ENCODE peak calls at places on chromosomes 16 and 17, in eight cellular contexts. S is kidney; A is OCI-LY7; N is lung; D is CD4-positive, alpha-beta T cell; T is Peyer's patch; G is IMR-90; F is H9. C is an unnamed sample.

GRCh38 chr16:75627856-75628255 is 4.8 kb upstream of the ADAT1 start:
- DNase-seq in G (peak), D (no peak), F (no peak), S (no peak), A (no peak), N (no peak), T (no peak), C (no peak)

GRCh38 chr17:80755650-80756405 is 211.2 kb downstream of the RPTOR start:
- DNase-seq in N (no peak), T (no peak), F (no peak), D (no peak), A (peak), S (no peak), G (no peak), C (no peak)

GRCh38 chr16:10834766-10835165 is 16.2 kb upstream of the TVP23A start:
- DNase-seq in N (no peak), T (no peak), G (no peak), S (no peak), A (no peak), F (no peak), D (no peak), C (no peak)

GRCh38 chr17:82520041-82520910 is 744 bp downstream of the FOXK2 start:
- DNase-seq in S (peak), D (peak), G (no peak), A (peak), F (no peak), T (peak), N (no peak), C (peak)

GRCh38 chr17:47742319-47743181 is 9.5 kb downstream of the TBX21 start:
- DNase-seq in G (no peak), T (peak), S (no peak), N (peak), A (peak), D (peak), F (peak), C (no peak)

GRCh38 chr16:55663770-55664677 is 8.2 kb downstream of the SLC6A2 start:
- DNase-seq in T (no peak), F (no peak), N (no peak), G (no peak), A (no peak), S (no peak), D (no peak), C (no peak)

GRCh38 chr17:68707032-68707431 is 105.9 kb upstream of the FAM20A start:
- DNase-seq in A (no peak), T (no peak), F (no peak), N (no peak), D (no peak), G (peak), S (no peak), C (no peak)

GRCh38 chr16:4113358-4114256 is 2.6 kb downstream of the ADCY9 start:
- DNase-seq in G (no peak), A (no peak), N (no peak), D (no peak), T (no peak), S (peak), F (no peak), C (no peak)

GRCh38 chr17:38510424-38511125 is 82.3 kb downstream of the ARHGAP23 start:
- DNase-seq in G (no peak), T (no peak), F (peak), N (no peak), S (peak), A (no peak), D (no peak), C (no peak)

GRCh38 chr17:7060165-7060890 is 16.4 kb upstream of the SLC16A11 start:
- DNase-seq in N (no peak), G (peak), F (no peak), A (no peak), D (no peak), S (no peak), T (no peak), C (no peak)

DNA sequence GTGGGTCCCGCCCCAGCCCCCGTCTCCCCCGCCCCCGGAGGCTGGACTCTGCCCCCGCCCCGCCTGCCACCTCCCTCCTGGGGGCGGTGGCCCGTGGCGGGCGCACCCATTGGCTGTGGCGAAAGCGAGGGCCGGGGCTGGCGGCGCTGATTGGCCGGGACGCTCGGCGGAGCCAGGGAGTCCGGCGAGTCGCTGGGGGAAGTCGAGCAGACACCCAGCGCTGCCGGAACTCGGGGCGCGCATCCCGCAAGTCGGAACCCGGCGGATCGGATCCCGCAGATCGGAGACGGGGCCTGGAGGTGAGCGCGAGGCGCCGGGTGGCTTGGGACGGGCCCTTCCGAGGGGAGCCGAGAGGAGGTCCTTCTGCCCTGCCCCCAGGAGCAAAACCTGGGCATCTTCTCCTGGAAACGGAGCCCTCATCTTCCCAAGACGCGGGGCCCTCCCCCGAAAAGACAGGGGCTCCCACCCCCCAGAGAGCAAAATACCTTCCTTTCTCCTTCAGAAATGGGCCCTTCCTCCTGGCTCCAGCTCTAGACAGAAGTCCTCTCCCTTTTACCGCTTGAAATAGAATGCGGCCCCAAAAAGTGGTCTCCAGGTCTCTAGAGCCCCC is at the start of gene ABAT:
- DNase-seq in D (peak), A (peak), N (peak), S (peak), F (peak), T (peak), G (peak), C (peak)
- H3K27ac ChIP-seq in D (peak), A (no peak), N (no peak), S (no peak), F (no peak), T (peak), G (no peak), C (peak)

DNA sequence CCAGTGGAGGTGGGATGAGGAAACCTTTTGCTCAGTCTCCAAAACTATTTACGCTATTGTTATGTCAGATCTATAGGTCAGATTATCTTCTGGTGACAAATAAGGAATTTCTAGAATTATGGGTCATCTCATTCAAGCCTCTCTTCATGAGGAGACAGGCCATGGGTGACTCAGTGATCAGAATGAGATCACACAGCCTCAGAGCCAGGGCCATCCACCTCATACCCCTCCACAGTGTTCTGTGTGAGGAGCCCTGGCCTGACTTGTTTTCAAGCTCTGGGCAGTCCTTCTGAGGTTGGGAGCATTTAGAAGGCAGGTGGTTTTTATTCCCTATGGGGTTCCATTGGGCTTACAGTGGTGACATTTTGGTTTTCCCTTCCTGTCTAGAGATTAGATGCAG is 26.5 kb downstream of the YPEL2 start:
- DNase-seq in D (no peak), T (no peak), A (no peak), S (no peak), G (peak), F (no peak), N (no peak), C (no peak)
- H3K27ac ChIP-seq in D (no peak), T (no peak), A (no peak), S (no peak), G (no peak), F (no peak), N (no peak), C (peak)

DNA sequence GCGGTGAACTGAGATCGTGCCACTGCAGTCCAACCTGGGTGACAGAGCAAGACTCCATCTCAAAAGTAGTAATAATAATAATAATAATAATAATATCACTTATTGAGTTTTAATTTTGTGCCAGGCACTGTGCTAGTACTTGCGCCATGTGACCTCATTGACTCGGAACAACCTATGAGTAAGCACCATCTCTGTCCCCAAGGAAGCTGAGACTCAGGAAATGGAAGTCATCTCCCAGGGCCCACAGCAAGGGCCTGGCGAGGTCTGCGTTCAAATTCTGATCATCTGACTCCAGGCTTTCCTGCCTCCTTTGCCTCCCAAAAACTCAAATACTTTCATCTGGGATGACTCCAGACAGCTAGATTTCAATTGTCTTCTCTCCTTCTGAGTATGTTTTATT is 162.9 kb downstream of the SEC14L1 start:
- DNase-seq in S (no peak), D (no peak), F (no peak), N (no peak), A (no peak), T (no peak), G (peak), C (no peak)
- H3K27ac ChIP-seq in S (no peak), D (no peak), F (no peak), N (no peak), A (no peak), T (no peak), G (peak), C (no peak)

GRCh38 chr16:19853132-19853972 is 31.3 kb downstream of the GPRC5B start:
- DNase-seq in G (no peak), N (no peak), T (no peak), S (no peak), A (no peak), F (no peak), D (no peak), C (no peak)
- H3K27ac ChIP-seq in G (no peak), N (no peak), T (no peak), S (peak), A (no peak), F (no peak), D (no peak), C (peak)

GRCh38 chr16:72962347-72962746 is 85.6 kb downstream of the ZFHX3 start:
- DNase-seq in F (no peak), D (no peak), A (no peak), T (no peak), N (no peak), G (no peak), S (no peak), C (no peak)

GRCh38 chr16:72960101-72960500 is 87.8 kb downstream of the ZFHX3 start:
- DNase-seq in T (no peak), N (no peak), S (no peak), A (no peak), G (no peak), F (no peak), D (no peak), C (no peak)

GRCh38 chr16:72959301-72959996 is 88.5 kb downstream of the ZFHX3 start:
- DNase-seq in G (no peak), N (no peak), D (no peak), S (no peak), A (no peak), T (no peak), F (no peak), C (no peak)

GRCh38 chr16:72961863-72962262 is 86.1 kb downstream of the ZFHX3 start:
- DNase-seq in S (no peak), G (no peak), T (no peak), N (no peak), D (no peak), A (no peak), F (peak), C (no peak)

DNA sequence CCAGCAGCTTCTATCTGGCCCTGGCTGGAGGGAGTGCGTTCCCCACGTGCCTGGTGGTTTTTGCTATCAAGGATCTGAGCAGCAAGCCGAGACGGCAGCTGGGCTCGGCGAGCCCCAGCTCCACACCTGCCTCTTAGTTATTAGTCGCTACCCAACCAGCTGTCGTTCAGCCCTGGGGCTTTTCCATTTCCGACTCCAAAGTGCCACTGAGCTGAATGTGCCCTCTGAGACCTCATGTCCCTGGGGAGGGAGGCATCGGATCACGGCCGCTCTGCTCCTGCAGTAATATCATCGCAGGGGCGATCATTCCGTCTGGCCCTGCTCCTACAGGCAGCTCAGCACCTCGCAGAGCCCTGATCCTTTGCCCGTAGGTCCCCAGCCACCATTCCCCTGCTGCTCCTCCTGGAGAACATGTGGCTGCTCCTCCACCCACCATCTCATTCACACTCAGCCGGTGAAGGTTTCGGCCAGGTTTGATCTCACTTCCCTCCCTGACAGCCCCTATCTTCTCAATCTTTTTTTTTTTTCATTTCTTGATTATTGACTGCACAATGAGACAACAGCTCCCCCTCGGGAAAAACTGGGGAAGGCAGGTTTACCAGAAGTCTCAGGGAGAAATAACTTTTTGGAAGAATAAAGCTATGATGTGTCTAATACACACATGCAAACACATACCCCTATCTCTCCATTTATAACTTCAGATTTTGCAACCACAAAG is 86.7 kb downstream of the ZFHX3 start:
- DNase-seq in S (no peak), G (peak), F (no peak), D (no peak), A (no peak), N (no peak), T (no peak), C (no peak)
- H3K27ac ChIP-seq in S (no peak), G (no peak), F (no peak), D (peak), A (no peak), N (no peak), T (no peak), C (no peak)

DNA sequence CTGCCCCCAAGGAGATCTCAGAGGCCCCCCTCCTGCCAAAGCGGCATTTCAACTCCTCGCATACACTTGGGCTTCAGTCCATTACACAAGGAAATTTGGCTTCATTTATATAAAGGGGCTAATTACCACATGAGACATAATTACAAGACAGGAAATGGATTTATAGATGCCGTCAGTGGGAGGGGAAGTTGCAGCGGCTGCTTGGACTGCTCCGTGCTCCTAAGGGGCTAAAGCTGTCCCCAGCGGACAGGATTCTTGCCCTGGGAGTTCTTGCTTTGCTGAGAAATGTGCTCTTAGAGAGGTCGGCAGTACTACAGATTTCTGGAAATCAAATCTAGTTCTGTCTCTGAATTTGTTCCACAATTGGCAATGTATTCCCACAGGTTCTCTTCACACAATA is 57.2 kb upstream of the NLK start:
- DNase-seq in T (no peak), F (no peak), G (no peak), A (no peak), N (no peak), S (no peak), D (no peak), C (no peak)
- H3K27ac ChIP-seq in T (peak), F (no peak), G (no peak), A (no peak), N (no peak), S (peak), D (no peak), C (peak)

DNA sequence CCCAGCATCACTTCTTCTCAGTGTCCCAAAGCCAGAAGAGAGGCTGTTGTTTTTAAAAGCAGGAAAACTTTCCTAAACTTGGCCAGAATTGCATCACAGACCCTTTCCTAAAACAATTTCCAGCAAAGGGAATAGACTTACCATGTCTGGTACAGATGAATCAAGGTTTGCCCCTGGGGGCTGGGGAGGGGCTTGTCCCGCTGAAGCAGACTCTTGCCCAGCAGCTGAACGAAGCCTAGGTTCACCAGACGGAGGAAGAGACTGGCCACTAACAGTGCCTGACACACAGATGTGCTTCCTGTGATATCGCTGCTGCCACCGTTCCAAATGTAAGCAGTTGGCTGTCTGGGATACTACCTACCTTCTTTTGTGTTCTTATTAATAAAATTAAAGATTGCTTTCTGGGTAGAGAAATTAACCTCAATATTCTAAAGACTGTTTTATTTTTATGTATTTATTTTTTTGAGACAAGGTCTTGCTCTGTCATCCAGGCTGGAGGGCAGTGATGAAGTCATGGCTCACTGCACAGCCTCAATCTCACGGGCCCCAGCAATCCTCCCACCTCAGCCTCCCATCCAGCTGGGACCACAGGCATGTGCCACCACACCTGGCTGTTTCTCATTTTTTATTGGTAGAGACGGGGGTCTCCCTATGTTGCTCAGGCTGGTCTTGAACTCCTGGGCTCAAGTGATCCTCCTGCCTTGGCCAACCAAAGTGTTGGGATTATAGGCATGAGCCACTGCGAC is 13.5 kb downstream of the PRCD start:
- DNase-seq in T (no peak), F (peak), N (no peak), S (no peak), G (no peak), A (no peak), D (no peak), C (no peak)
- H3K27ac ChIP-seq in T (no peak), F (no peak), N (no peak), S (peak), G (no peak), A (no peak), D (no peak), C (peak)

C was measured in substantia nigra.